ENCODE peak calls at places on chromosome 17, in ten cellular contexts. S is lower leg skin; R is ELF-1; X is activated CD8-positive, alpha-beta memory T cell treated with anti-CD3 and anti-CD28 coated beads for 4 hours; W is choroid plexus epithelial cell; V is OCI-M1; A is LoVo; F is activated T-cell treated with anti-CD3 and anti-CD28 coated beads, Interleukin-2, amount 50 U/mL, for 48 hours; J is transverse colon; K is activated CD4-positive, alpha-beta memory T cell treated with anti-CD3 and anti-CD28 coated beads for 36 hours. O is an unnamed sample.

GRCh38 chr17:83075270-83075880 is 4.0 kb upstream of the METRNL start:
- DNase-seq in S (no peak), R (no peak), X (no peak), W (no peak), V (no peak), A (no peak), F (no peak), J (no peak), K (no peak), O (no peak)

GRCh38 chr17:78146471-78146869 is 285 bp downstream of the C17orf99 start:
- DNase-seq in S (no peak), R (no peak), X (no peak), W (no peak), V (no peak), A (no peak), F (no peak), J (peak), K (no peak), O (no peak)

GRCh38 chr17:21687136-21687953 is 5.0 kb upstream of the KCNJ18 start:
- DNase-seq in S (no peak), R (no peak), X (no peak), W (no peak), V (no peak), A (no peak), F (no peak), J (no peak), K (no peak), O (no peak)

GRCh38 chr17:9011001-9011400 is 10.3 kb upstream of the NTN1 start:
- DNase-seq in S (no peak), R (no peak), X (no peak), W (no peak), V (no peak), A (no peak), F (no peak), J (no peak), K (no peak), O (no peak)

GRCh38 chr17:7186241-7186640 is 7.1 kb upstream of the ASGR1 start:
- DNase-seq in S (no peak), R (no peak), X (no peak), W (no peak), V (peak), A (no peak), F (no peak), J (no peak), K (peak), O (no peak)

GRCh38 chr17:75909812-75910274 is 5.2 kb upstream of the MRPL38 start:
- DNase-seq in S (no peak), R (no peak), X (no peak), W (no peak), V (peak), A (no peak), F (no peak), J (no peak), K (no peak), O (no peak)

GRCh38 chr17:13598353-13599167 is 3.2 kb downstream of the HS3ST3A1 start:
- DNase-seq in S (no peak), R (no peak), X (no peak), W (no peak), V (no peak), A (no peak), F (no peak), J (no peak), K (no peak), O (no peak)

GRCh38 chr17:39928868-39929651 is 1.5 kb downstream of the LRRC3C start:
- DNase-seq in S (no peak), R (no peak), X (no peak), W (peak), V (peak), A (no peak), F (no peak), J (no peak), K (no peak), O (no peak)

GRCh38 chr17:1485748-1486376 is 6.6 kb downstream of the MYO1C start:
- DNase-seq in S (peak), R (peak), X (peak), W (peak), V (peak), A (peak), F (peak), J (peak), K (peak), O (peak)

GRCh38 chr17:59811209-59811608 is 81.5 kb downstream of the TUBD1 start:
- DNase-seq in S (no peak), R (no peak), X (no peak), W (no peak), V (no peak), A (no peak), F (no peak), J (no peak), K (no peak), O (no peak)

GRCh38 chr17:65750166-65750565 is 188.7 kb upstream of the AXIN2 start:
- DNase-seq in S (no peak), R (no peak), X (no peak), W (peak), V (no peak), A (no peak), F (no peak), J (no peak), K (no peak), O (no peak)

GRCh38 chr17:65020284-65020683 is 36.3 kb downstream of the GNA13 start:
- DNase-seq in S (no peak), R (no peak), X (no peak), W (peak), V (peak), A (no peak), F (no peak), J (no peak), K (no peak), O (no peak)

GRCh38 chr17:41967141-41967920 is 736 bp downstream of the CNP start:
- DNase-seq in S (no peak), R (peak), X (no peak), W (peak), V (peak), A (no peak), F (peak), J (peak), K (peak), O (no peak)

GRCh38 chr17:19762515-19762961 is 14.4 kb upstream of the ALDH3A1 start:
- DNase-seq in S (peak), R (peak), X (no peak), W (peak), V (peak), A (peak), F (peak), J (peak), K (peak), O (peak)

GRCh38 chr17:21162394-21162775 is 35.6 kb downstream of the DHRS7B start:
- DNase-seq in S (no peak), R (no peak), X (no peak), W (no peak), V (no peak), A (no peak), F (no peak), J (no peak), K (no peak), O (no peak)

GRCh38 chr17:44865231-44865660 is 17.6 kb downstream of the HIGD1B start:
- DNase-seq in S (peak), R (peak), X (peak), W (peak), V (peak), A (peak), F (peak), J (peak), K (peak), O (peak)

GRCh38 chr17:4537451-4538235 is 17.5 kb downstream of the MYBBP1A start:
- DNase-seq in S (no peak), R (no peak), X (no peak), W (no peak), V (no peak), A (no peak), F (no peak), J (no peak), K (no peak), O (peak)

GRCh38 chr17:14793237-14793636 is 471.9 kb downstream of the PMP22 start:
- DNase-seq in S (no peak), R (no peak), X (no peak), W (peak), V (no peak), A (no peak), F (no peak), J (no peak), K (no peak), O (no peak)

GRCh38 chr17:49817993-49818392 is 29.5 kb downstream of the KAT7 start:
- DNase-seq in S (no peak), R (no peak), X (peak), W (no peak), V (no peak), A (no peak), F (peak), J (no peak), K (peak), O (no peak)

GRCh38 chr17:68033636-68034451 is 1.7 kb upstream of the KPNA2 start:
- DNase-seq in S (peak), R (peak), X (no peak), W (peak), V (peak), A (peak), F (no peak), J (no peak), K (no peak), O (no peak)

GRCh38 chr17:66655861-66656260 is 179.1 kb upstream of the CACNG5 start:
- DNase-seq in S (no peak), R (no peak), X (peak), W (peak), V (peak), A (no peak), F (peak), J (no peak), K (peak), O (no peak)

GRCh38 chr17:62705116-62705515 is 77.6 kb downstream of the MRC2 start:
- DNase-seq in S (no peak), R (no peak), X (no peak), W (no peak), V (no peak), A (no peak), F (no peak), J (no peak), K (no peak), O (no peak)

GRCh38 chr17:46273541-46274236 is 21.2 kb upstream of the LRRC37A start:
- DNase-seq in S (no peak), R (no peak), X (no peak), W (no peak), V (no peak), A (no peak), F (no peak), J (no peak), K (no peak), O (no peak)

GRCh38 chr17:80082403-80083135 is 18.8 kb upstream of the GAA start:
- DNase-seq in S (peak), R (peak), X (no peak), W (peak), V (peak), A (peak), F (peak), J (peak), K (peak), O (no peak)

GRCh38 chr17:1109606-1110523 is 69.9 kb downstream of the ABR start:
- DNase-seq in S (no peak), R (peak), X (no peak), W (peak), V (peak), A (peak), F (no peak), J (peak), K (peak), O (no peak)

GRCh38 chr17:29341726-29342125 is 47.8 kb upstream of the NUFIP2 start:
- DNase-seq in S (no peak), R (no peak), X (no peak), W (peak), V (peak), A (no peak), F (no peak), J (no peak), K (no peak), O (no peak)

GRCh38 chr17:41915566-41915965 is 3.2 kb downstream of the ACLY start:
- DNase-seq in S (no peak), R (peak), X (no peak), W (no peak), V (no peak), A (no peak), F (no peak), J (no peak), K (no peak), O (no peak)

GRCh38 chr17:49230636-49231562 is at the start of gene PHOSPHO1:
- DNase-seq in S (peak), R (peak), X (peak), W (peak), V (peak), A (peak), F (peak), J (peak), K (peak), O (peak)

GRCh38 chr17:67336859-67337258 is 29.5 kb downstream of the PSMD12 start:
- DNase-seq in S (peak), R (no peak), X (no peak), W (no peak), V (no peak), A (no peak), F (no peak), J (no peak), K (no peak), O (no peak)

GRCh38 chr17:38867179-38867994 is 2.5 kb upstream of the LASP1 start:
- DNase-seq in S (peak), R (peak), X (peak), W (peak), V (peak), A (peak), F (peak), J (peak), K (peak), O (no peak)

GRCh38 chr17:73003487-73003886 is 89.0 kb downstream of the SLC39A11 start:
- DNase-seq in S (peak), R (peak), X (no peak), W (no peak), V (no peak), A (peak), F (no peak), J (no peak), K (no peak), O (peak)

GRCh38 chr17:77865716-77866115 is 92.8 kb upstream of the TNRC6C start:
- DNase-seq in S (no peak), R (no peak), X (no peak), W (no peak), V (no peak), A (no peak), F (no peak), J (no peak), K (no peak), O (no peak)

GRCh38 chr17:50638572-50638850 is 3.8 kb downstream of the ABCC3 start:
- DNase-seq in S (no peak), R (no peak), X (no peak), W (peak), V (no peak), A (peak), F (no peak), J (no peak), K (no peak), O (peak)

GRCh38 chr17:79018045-79018695 is 5.8 kb upstream of the C1QTNF1 start:
- DNase-seq in S (peak), R (no peak), X (no peak), W (no peak), V (no peak), A (no peak), F (no peak), J (no peak), K (no peak), O (no peak)

GRCh38 chr17:5813357-5813756 is 229.0 kb upstream of the NLRP1 start:
- DNase-seq in S (peak), R (no peak), X (no peak), W (no peak), V (no peak), A (no peak), F (no peak), J (no peak), K (no peak), O (no peak)

GRCh38 chr17:11682646-11683045 is 84.4 kb downstream of the DNAH9 start:
- DNase-seq in S (no peak), R (no peak), X (no peak), W (no peak), V (no peak), A (no peak), F (no peak), J (no peak), K (no peak), O (no peak)

GRCh38 chr17:57555636-57556175 is 189.4 kb downstream of the CCDC182 start:
- DNase-seq in S (no peak), R (no peak), X (no peak), W (no peak), V (no peak), A (no peak), F (no peak), J (no peak), K (no peak), O (no peak)

GRCh38 chr17:55454906-55455474 is 33.4 kb upstream of the MMD start:
- DNase-seq in S (no peak), R (no peak), X (no peak), W (peak), V (no peak), A (peak), F (no peak), J (no peak), K (no peak), O (no peak)

GRCh38 chr17:33451221-33451620 is 158.1 kb upstream of the ASIC2 start:
- DNase-seq in S (no peak), R (peak), X (no peak), W (peak), V (no peak), A (no peak), F (no peak), J (no peak), K (no peak), O (no peak)

O was measured in Right ventricle myocardium inferior.